ENCODE peak calls at places on chromosomes 5 and 9, in seven cellular contexts. E is spleen, O is stomach, T is HepG2, B is thyroid gland, I is H1, K is A549. P is an unnamed sample.

GRCh38 chr9:98368366-98369065 is 113.1 kb upstream of the TBC1D2 start:
- DNase-seq in E (no peak), O (no peak), T (no peak), B (no peak), I (no peak), K (no peak), P (no peak)

GRCh38 chr5:63262191-63262981 is 683.8 kb downstream of the LRRC70 start:
- DNase-seq in E (no peak), O (no peak), T (no peak), B (no peak), I (no peak), K (no peak), P (no peak)

GRCh38 chr5:42277293-42277692 is 145.9 kb upstream of the GHR start:
- DNase-seq in E (no peak), O (no peak), T (no peak), B (no peak), I (no peak), K (no peak), P (no peak)

GRCh38 chr9:109467936-109468335 is 30.2 kb downstream of the PTPN3 start:
- DNase-seq in E (no peak), O (no peak), T (no peak), B (no peak), I (no peak), K (no peak), P (no peak)

GRCh38 chr9:135216666-135217431 is 129.4 kb downstream of the OLFM1 start:
- DNase-seq in E (peak), O (no peak), T (no peak), B (no peak), I (no peak), K (no peak), P (no peak)

GRCh38 chr5:13921573-13921972 is 22.9 kb downstream of the DNAH5 start:
- DNase-seq in E (no peak), O (no peak), T (no peak), B (no peak), I (no peak), K (no peak), P (no peak)

GRCh38 chr5:79193643-79194042 is 42.3 kb upstream of the JMY start:
- DNase-seq in E (no peak), O (no peak), T (no peak), B (no peak), I (no peak), K (no peak), P (peak)

GRCh38 chr9:138022121-138022741 is 144.6 kb downstream of the CACNA1B start:
- DNase-seq in E (peak), O (peak), T (no peak), B (peak), I (peak), K (peak), P (no peak)

GRCh38 chr5:170078931-170079330 is 26.8 kb upstream of the FOXI1 start:
- DNase-seq in E (no peak), O (no peak), T (no peak), B (no peak), I (no peak), K (no peak), P (no peak)

GRCh38 chr5:72465601-72466563 is 41.3 kb downstream of the ZNF366 start:
- DNase-seq in E (no peak), O (no peak), T (no peak), B (no peak), I (no peak), K (no peak), P (no peak)

GRCh38 chr5:1936901-1937300 is 54.2 kb upstream of the IRX4 start:
- DNase-seq in E (no peak), O (no peak), T (no peak), B (no peak), I (no peak), K (no peak), P (no peak)

GRCh38 chr9:95027914-95028854 is 289.3 kb downstream of the FANCC start:
- DNase-seq in E (no peak), O (peak), T (peak), B (peak), I (no peak), K (no peak), P (peak)

GRCh38 chr9:93945400-93946337 is 9.5 kb downstream of the BARX1 start:
- DNase-seq in E (no peak), O (no peak), T (no peak), B (no peak), I (no peak), K (no peak), P (no peak)

GRCh38 chr9:79632060-79632459 is 60.3 kb downstream of the TLE4 start:
- DNase-seq in E (no peak), O (no peak), T (no peak), B (peak), I (no peak), K (no peak), P (no peak)

GRCh38 chr9:79629721-79630120 is 58.0 kb downstream of the TLE4 start:
- DNase-seq in E (no peak), O (no peak), T (no peak), B (peak), I (no peak), K (no peak), P (no peak)

GRCh38 chr9:79633558-79633957 is 61.8 kb downstream of the TLE4 start:
- DNase-seq in E (no peak), O (no peak), T (no peak), B (no peak), I (no peak), K (no peak), P (no peak)

GRCh38 chr9:79630521-79631403 is 59.0 kb downstream of the TLE4 start:
- DNase-seq in E (no peak), O (no peak), T (no peak), B (no peak), I (no peak), K (no peak), P (no peak)
- TF ChIP-seq POLR2A in E (no peak), O (no peak), T (no peak), B (no peak), I (no peak), K (no peak), P (no peak)

GRCh38 chr5:178149199-178149932 is 4.3 kb downstream of the NHP2 start:
- DNase-seq in E (peak), O (no peak), T (no peak), B (no peak), I (no peak), K (no peak), P (no peak)

GRCh38 chr5:178147406-178147805 is 6.3 kb downstream of the NHP2 start:
- DNase-seq in E (peak), O (no peak), T (no peak), B (no peak), I (no peak), K (no peak), P (no peak)

GRCh38 chr5:178152491-178153444 is 917 bp downstream of the NHP2 start:
- DNase-seq in E (peak), O (no peak), T (no peak), B (no peak), I (no peak), K (no peak), P (no peak)

GRCh38 chr5:178153530-178154340 is at the start of gene NHP2:
- DNase-seq in E (peak), O (peak), T (peak), B (peak), I (peak), K (peak), P (peak)

GRCh38 chr5:178150977-178151734 is 2.5 kb downstream of the NHP2 start:
- DNase-seq in E (peak), O (no peak), T (no peak), B (peak), I (no peak), K (no peak), P (no peak)
- TF ChIP-seq POLR2A in E (no peak), O (no peak), T (no peak), B (no peak), I (no peak), K (no peak), P (no peak)

DNA sequence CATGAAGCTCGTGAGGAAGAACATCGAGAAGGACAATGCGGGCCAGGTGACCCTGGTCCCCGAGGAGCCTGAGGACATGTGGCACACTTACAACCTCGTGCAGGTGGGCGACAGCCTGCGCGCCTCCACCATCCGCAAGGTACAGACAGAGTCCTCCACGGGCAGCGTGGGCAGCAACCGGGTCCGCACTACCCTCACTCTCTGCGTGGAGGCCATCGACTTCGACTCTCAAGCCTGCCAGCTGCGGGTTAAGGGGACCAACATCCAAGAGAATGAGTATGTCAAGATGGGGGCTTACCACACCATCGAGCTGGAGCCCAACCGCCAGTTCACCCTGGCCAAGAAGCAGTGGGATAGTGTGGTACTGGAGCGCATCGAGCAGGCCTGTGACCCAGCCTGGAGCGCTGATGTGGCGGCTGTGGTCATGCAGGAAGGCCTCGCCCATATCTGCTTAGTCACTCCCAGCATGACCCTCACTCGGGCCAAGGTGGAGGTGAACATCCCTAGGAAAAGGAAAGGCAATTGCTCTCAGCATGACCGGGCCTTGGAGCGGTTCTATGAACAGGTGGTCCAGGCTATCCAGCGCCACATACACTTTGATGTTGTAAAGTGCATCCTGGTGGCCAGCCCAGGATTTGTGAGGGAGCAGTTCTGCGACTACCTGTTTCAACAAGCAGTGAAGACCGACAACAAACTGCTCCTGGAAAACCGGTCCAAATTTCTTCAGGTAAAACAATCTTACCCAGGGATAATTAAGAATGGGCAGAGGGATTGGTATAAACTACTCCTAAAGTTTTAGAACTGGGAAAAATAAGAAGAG is 12.9 kb downstream of the ITGA1 start:
- DNase-seq in E (peak), O (peak), T (peak), B (peak), I (no peak), K (peak), P (peak)
- TF ChIP-seq POLR2A in E (no peak), O (no peak), T (peak), B (no peak), I (no peak), K (peak), P (no peak)

GRCh38 chr9:87644659-87645058 is 81.3 kb upstream of the CTSL start:
- DNase-seq in E (no peak), O (no peak), T (no peak), B (no peak), I (no peak), K (no peak), P (no peak)

GRCh38 chr9:87647114-87647513 is 78.8 kb upstream of the CTSL start:
- DNase-seq in E (no peak), O (no peak), T (no peak), B (no peak), I (no peak), K (no peak), P (no peak)

GRCh38 chr9:87643778-87644570 is 81.9 kb upstream of the CTSL start:
- DNase-seq in E (no peak), O (no peak), T (no peak), B (peak), I (no peak), K (no peak), P (no peak)

GRCh38 chr9:87648606-87649005 is 77.3 kb upstream of the CTSL start:
- DNase-seq in E (no peak), O (no peak), T (no peak), B (no peak), I (no peak), K (no peak), P (no peak)

GRCh38 chr9:87646546-87646945 is 79.4 kb upstream of the CTSL start:
- DNase-seq in E (no peak), O (no peak), T (no peak), B (no peak), I (no peak), K (no peak), P (no peak)
- TF ChIP-seq POLR2A in E (no peak), O (no peak), T (no peak), B (no peak), I (no peak), K (no peak), P (no peak)

GRCh38 chr5:151058301-151058700 is 22.5 kb downstream of the TNIP1 start:
- DNase-seq in E (no peak), O (no peak), T (no peak), B (no peak), I (no peak), K (no peak), P (no peak)
- TF ChIP-seq POLR2A in E (no peak), O (no peak), T (no peak), B (no peak), I (no peak), K (no peak), P (no peak)

GRCh38 chr5:132962429-132962928 is 955 bp downstream of the AFF4 start:
- DNase-seq in E (no peak), O (no peak), T (peak), B (peak), I (no peak), K (peak), P (no peak)
- TF ChIP-seq POLR2A in E (no peak), O (no peak), T (peak), B (no peak), I (peak), K (no peak), P (no peak)

P was measured in breast epithelium.